ENCODE peak calls at places on chromosomes 2 and 18, in eight cellular contexts. M is K562, A is Peyer's patch, V is progenitor cell of endocrine pancreas, F is RWPE1, J is astrocyte of the spinal cord, C is tibial nerve, K is fibroblast of the aortic adventitia. P is an unnamed sample.

GRCh38 chr2:29262681-29263260 is 147.6 kb downstream of the CLIP4 start:
- DNase-seq in M (no peak), A (no peak), V (no peak), F (no peak), J (peak), C (no peak), K (no peak), P (no peak)

GRCh38 chr2:110124038-110124825 is 8.6 kb upstream of the MALL start:
- DNase-seq in M (no peak), A (no peak), V (no peak), F (no peak), J (no peak), C (no peak), K (no peak), P (no peak)

GRCh38 chr2:173589604-173590277 is 235.1 kb downstream of the CDCA7 start:
- DNase-seq in M (no peak), A (no peak), V (no peak), F (peak), J (no peak), C (no peak), K (no peak), P (no peak)

GRCh38 chr2:101232770-101233169 is 19.9 kb upstream of the CNOT11 start:
- DNase-seq in M (no peak), A (no peak), V (no peak), F (no peak), J (no peak), C (no peak), K (no peak), P (no peak)

GRCh38 chr2:46309052-46309953 is 12.1 kb downstream of the EPAS1 start:
- DNase-seq in M (no peak), A (no peak), V (no peak), F (peak), J (no peak), C (no peak), K (peak), P (no peak)

GRCh38 chr18:9137168-9138066 is 836 bp downstream of the ANKRD12 start:
- DNase-seq in M (peak), A (peak), V (peak), F (peak), J (peak), C (peak), K (peak), P (peak)

GRCh38 chr2:96174251-96175144 is 29.3 kb upstream of the DUSP2 start:
- DNase-seq in M (peak), A (peak), V (peak), F (peak), J (peak), C (peak), K (peak), P (peak)

GRCh38 chr2:226447338-226447885 is 352.2 kb downstream of the IRS1 start:
- DNase-seq in M (no peak), A (no peak), V (no peak), F (no peak), J (no peak), C (no peak), K (no peak), P (no peak)

GRCh38 chr2:19185061-19185460 is 173.4 kb downstream of the OSR1 start:
- DNase-seq in M (no peak), A (no peak), V (no peak), F (no peak), J (no peak), C (no peak), K (peak), P (no peak)

GRCh38 chr18:58132595-58133191 is 88.7 kb downstream of the NEDD4L start:
- DNase-seq in M (no peak), A (no peak), V (no peak), F (no peak), J (no peak), C (no peak), K (no peak), P (no peak)

GRCh38 chr2:98729652-98730051 is 1.3 kb downstream of the MGAT4A start:
- DNase-seq in M (no peak), A (no peak), V (no peak), F (no peak), J (no peak), C (no peak), K (no peak), P (no peak)

GRCh38 chr2:238528953-238529781 is 102.4 kb downstream of the ASB1 start:
- DNase-seq in M (no peak), A (no peak), V (no peak), F (peak), J (peak), C (no peak), K (peak), P (no peak)

GRCh38 chr2:190447766-190448165 is 39.6 kb downstream of the MFSD6 start:
- DNase-seq in M (no peak), A (no peak), V (no peak), F (no peak), J (no peak), C (no peak), K (no peak), P (no peak)

GRCh38 chr2:15967415-15968279 is 27.3 kb downstream of the MYCN start:
- DNase-seq in M (no peak), A (no peak), V (no peak), F (no peak), J (no peak), C (no peak), K (no peak), P (no peak)

DNA sequence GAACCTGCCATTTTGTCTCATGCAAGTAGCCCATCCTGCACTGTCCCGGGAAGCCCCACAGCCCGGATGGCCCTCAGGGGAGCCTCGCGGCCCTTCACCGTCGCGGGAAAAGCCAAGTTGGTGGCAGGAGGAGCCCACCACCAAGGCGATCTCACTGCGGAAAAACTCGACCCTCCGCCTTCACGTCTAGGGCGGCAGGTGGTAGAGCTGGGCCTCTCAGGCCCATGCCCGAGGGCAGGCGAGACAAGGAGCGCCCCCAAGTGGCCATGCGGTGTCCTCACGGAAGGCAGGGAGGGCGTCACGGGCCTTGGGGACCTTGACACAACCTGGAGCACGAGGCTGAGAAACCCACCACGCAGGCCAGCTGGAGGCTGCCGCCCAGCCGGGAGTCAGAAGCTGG is 34.8 kb upstream of the SKA1 start:
- DNase-seq in M (no peak), A (no peak), V (no peak), F (no peak), J (no peak), C (no peak), K (no peak), P (no peak)
- TF ChIP-seq CTCF in M (peak), A (no peak), V (no peak), F (no peak), J (no peak), C (no peak), K (no peak), P (peak)

GRCh38 chr2:207896525-207897295 is 127.0 kb upstream of the FZD5 start:
- DNase-seq in M (peak), A (no peak), V (no peak), F (peak), J (no peak), C (no peak), K (no peak), P (no peak)
- TF ChIP-seq CTCF in M (no peak), A (no peak), V (peak), F (no peak), J (peak), C (no peak), K (peak), P (peak)

DNA sequence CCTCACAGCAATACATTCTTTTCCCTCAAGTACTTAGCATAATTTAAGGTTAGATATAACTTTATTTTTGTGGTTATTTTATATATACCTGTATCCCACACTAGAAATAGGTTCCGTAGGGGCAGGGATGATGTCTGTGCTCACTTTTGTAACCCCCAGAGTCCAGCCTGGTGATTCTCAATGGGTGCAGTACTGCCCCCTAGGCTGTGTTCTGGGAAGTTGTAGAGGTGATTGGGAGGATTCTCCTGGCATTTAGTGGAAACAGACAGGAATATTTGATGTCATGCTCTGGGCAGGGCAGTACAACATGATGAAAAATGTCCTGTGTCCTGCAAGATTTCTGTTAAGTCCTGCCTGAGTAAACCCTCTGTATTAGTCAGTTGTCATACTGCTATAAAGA is 333.3 kb downstream of the PLCL1 start:
- DNase-seq in M (no peak), A (no peak), V (no peak), F (no peak), J (no peak), C (no peak), K (no peak), P (no peak)
- TF ChIP-seq CTCF in M (no peak), A (no peak), V (peak), F (no peak), J (no peak), C (no peak), K (no peak), P (no peak)

DNA sequence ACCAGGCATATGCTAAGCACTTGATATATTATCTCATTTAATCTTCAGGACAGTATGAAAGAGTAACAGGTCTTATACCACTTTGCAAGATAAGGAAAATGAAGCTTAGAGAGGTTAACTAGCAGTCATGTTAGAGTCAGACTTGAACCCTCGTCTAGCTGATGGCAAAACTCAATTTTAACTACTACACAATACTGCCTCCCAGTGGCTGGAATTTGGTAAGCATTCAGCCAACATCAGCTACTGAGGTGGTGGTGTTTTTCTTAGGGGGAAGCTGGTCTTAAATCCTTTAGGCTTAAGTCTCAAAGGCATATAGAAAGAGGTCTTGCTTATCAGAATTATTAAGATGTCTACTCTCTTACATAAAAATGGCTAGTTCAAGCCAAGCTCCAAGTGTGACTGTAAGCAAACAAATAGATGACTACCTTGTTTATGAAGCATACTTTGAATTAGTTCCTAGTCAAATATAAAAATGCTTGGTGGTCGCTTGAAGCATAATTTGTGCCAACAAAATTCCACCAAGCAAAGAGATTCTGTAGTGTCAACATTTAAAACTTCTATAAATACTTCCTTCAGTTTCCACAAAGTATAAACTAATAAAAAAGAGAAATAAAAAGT is 325.4 kb upstream of the FIGN start:
- DNase-seq in M (peak), A (no peak), V (peak), F (peak), J (peak), C (peak), K (peak), P (no peak)
- TF ChIP-seq CTCF in M (peak), A (peak), V (peak), F (peak), J (peak), C (peak), K (peak), P (peak)